ENCODE peak calls at places on chromosomes 7 and 10, in eight cellular contexts. J, T, S, Q, M, K, Z and C are unnamed samples.

GRCh38 chr7:56483861-56484550 is 367.8 kb upstream of the NUPR2 start:
- DNase-seq in J (no peak), Q (no peak), K (no peak), M (no peak), T (no peak), Z (no peak), S (no peak), C (no peak)

GRCh38 chr7:134084488-134085144 is 42.5 kb upstream of the LRGUK start:
- DNase-seq in Q (no peak), S (no peak), M (no peak), T (no peak), K (no peak), J (no peak), Z (no peak), C (no peak)

GRCh38 chr10:71241114-71241898 is 28.9 kb downstream of the UNC5B start:
- DNase-seq in M (no peak), K (no peak), J (no peak), Q (no peak), T (no peak), S (no peak), Z (no peak), C (no peak)

GRCh38 chr10:61832866-61833481 is 68.5 kb upstream of the ARID5B start:
- DNase-seq in M (no peak), K (no peak), S (no peak), T (no peak), Z (no peak), J (no peak), Q (no peak), C (no peak)

GRCh38 chr10:119233123-119233820 is 25.9 kb downstream of the GRK5 start:
- DNase-seq in Q (no peak), T (no peak), Z (no peak), J (no peak), M (no peak), S (no peak), K (no peak), C (no peak)

GRCh38 chr10:3761111-3761686 is 23.8 kb downstream of the KLF6 start:
- DNase-seq in Z (no peak), T (no peak), Q (no peak), K (no peak), J (no peak), S (no peak), M (no peak), C (no peak)

GRCh38 chr7:1130021-1130990 is 29.7 kb downstream of the ZFAND2A start:
- DNase-seq in T (no peak), S (no peak), M (no peak), K (no peak), Z (no peak), Q (no peak), J (no peak), C (no peak)

GRCh38 chr10:49610735-49611165 is 640 bp downstream of the SLC18A3 start:
- DNase-seq in M (no peak), S (no peak), Z (no peak), K (no peak), T (no peak), Q (no peak), J (no peak), C (peak; percentile 13)

GRCh38 chr10:132040046-132040445 is 25.7 kb upstream of the JAKMIP3 start:
- DNase-seq in T (no peak), S (no peak), M (no peak), Z (no peak), Q (no peak), K (no peak), J (no peak), C (no peak)

GRCh38 chr7:151745090-151745638 is 131.8 kb downstream of the PRKAG2 start:
- DNase-seq in Q (peak; percentile 99), T (peak; percentile 21), M (peak; percentile 95), J (peak; percentile 92), Z (peak; percentile 86), K (no peak), S (peak; percentile 87), C (no peak)

GRCh38 chr7:55568613-55569268 is 3.6 kb downstream of the VOPP1 start:
- DNase-seq in J (no peak), M (no peak), Z (no peak), K (no peak), S (no peak), T (no peak), Q (no peak), C (no peak)

GRCh38 chr7:14806886-14807285 is 95.7 kb downstream of the DGKB start:
- DNase-seq in Q (no peak), K (no peak), S (no peak), M (no peak), Z (no peak), J (no peak), T (no peak), C (no peak)

GRCh38 chr10:77475522-77475921 is 162.1 kb downstream of the KCNMA1 start:
- DNase-seq in M (no peak), Q (no peak), T (no peak), J (no peak), Z (no peak), S (no peak), K (no peak), C (no peak)

GRCh38 chr10:77474939-77475338 is 162.7 kb downstream of the KCNMA1 start:
- DNase-seq in Z (no peak), Q (peak; percentile 47), J (no peak), K (no peak), M (no peak), T (no peak), S (no peak), C (no peak)

GRCh38 chr10:77472146-77472545 is 165.5 kb downstream of the KCNMA1 start:
- DNase-seq in T (no peak), S (no peak), Z (no peak), M (no peak), J (no peak), Q (no peak), K (no peak), C (no peak)

GRCh38 chr10:77471069-77471536 is 166.5 kb downstream of the KCNMA1 start:
- DNase-seq in Z (no peak), S (no peak), Q (no peak), T (no peak), J (no peak), K (no peak), M (no peak), C (no peak)

DNA sequence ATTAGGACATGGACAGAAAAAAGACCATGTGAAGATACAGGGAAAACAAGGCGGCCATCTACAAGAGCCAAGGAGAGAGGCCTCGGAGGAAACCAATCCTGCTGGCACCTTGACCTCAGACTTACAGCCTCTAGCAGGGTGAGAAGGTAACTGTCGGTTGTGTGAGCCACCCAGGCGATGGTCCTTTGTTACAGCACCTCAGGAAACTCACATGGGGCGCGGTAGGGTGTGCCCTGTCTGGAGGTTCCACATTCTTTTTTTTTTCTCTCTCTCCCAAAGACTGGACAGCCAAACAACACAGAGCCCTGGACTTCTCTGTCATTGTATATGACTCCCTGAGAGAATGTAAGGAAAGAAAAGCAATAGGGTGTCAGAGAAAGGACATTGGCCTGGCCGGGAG is 163.2 kb downstream of the KCNMA1 start:
- DNase-seq in S (no peak), M (no peak), J (no peak), Q (no peak), Z (peak; percentile 63), T (no peak), K (no peak), C (no peak)
- TF ChIP-seq POLR2A in S (no peak), M (no peak), J (no peak), Q (no peak), Z (no peak), T (no peak), K (no peak), C (no peak)

DNA sequence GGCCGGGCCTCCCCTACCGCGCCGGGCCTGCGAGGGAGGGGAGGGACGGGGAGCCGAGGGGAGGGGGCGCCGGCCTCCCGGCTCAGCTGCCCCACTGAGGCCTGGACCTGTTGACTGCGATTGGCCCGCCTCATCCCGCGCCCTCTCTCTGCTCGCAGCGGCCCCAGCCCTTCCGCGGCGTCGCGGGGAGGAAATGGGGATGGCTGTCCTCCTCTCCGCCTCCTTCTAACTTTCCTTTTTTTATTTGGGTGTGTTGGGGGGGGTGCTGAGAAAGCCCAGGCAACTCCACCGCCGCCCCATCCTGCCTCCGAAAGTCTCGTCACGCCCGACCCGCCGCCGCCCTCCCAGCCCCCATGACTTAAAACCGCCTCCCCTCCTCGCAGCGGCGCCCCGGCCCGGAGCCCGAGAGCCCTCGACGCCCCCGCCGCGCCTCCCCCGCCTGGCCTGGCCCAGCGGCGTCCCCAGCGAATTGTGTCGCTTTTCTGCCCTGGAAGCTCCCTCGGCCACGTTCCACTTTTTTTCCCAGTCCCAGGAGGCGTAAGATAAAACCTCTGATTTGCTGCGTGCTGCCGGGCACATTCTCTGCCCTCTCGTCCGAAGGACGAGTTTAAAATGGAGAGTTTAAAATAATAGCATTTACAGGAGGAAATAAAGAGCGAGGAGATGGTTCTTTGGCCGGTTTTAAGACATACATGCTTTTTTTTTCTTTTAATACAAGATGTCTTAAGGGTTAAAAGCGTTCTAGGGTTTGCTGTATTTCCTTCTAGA is 886 bp upstream of the SKIDA1 start:
- DNase-seq in T (peak; percentile 60), K (peak; percentile 86), S (peak; percentile 67), M (peak; percentile 64), Q (peak; percentile 71), Z (peak; percentile 70), J (peak; percentile 89), C (peak; percentile 88)
- TF ChIP-seq POLR2A in T (peak; percentile 51), K (peak; percentile 77), S (no peak), M (no peak), Q (peak; percentile 64), Z (peak; percentile 40), J (peak; percentile 51), C (peak; percentile 37)

DNA sequence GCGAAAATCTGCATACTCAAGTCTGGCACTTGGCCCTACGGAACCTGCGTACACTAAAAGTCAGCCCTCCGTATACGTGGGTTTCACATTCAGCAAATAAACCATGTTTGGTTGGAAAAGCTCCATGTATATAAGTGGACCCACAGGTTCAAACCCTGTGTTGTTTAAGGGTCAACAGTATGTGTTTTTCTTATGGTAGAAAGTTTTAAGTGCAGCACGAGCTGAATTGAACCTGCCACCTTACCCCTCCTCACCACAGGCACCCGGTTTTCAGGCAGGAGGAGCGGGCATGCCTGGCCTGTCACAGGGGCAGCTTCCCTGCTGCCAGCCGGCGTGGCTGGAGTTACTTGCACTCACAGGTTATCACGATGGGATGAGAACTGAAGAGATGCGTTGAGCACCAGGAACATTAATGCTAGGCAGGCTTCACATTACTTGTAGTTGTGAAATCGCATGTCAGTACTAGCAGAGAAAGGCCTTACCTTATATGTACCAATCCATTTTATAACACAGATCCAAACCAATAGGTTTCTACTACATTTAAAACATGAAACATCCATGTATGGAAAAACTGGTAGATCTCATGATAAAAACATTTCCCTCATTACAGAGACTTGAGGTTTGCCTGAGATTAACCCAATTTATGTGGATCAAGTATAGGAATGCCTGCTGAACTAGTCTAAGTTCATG is 12.9 kb downstream of the INSIG1 start:
- DNase-seq in Q (no peak), K (no peak), J (no peak), S (no peak), T (no peak), M (no peak), Z (no peak), C (no peak)
- TF ChIP-seq POLR2A in Q (no peak), K (no peak), J (no peak), S (no peak), T (no peak), M (no peak), Z (no peak), C (no peak)

GRCh38 chr10:30529373-30529998 is 95.5 kb downstream of the MAP3K8 start:
- DNase-seq in Z (peak; percentile 80), Q (peak; percentile 50), K (peak; percentile 53), M (no peak), T (peak; percentile 36), J (no peak), S (peak; percentile 23), C (peak; percentile 36)
- TF ChIP-seq POLR2A in Z (peak; percentile 47), Q (peak; percentile 11), K (no peak), M (no peak), T (no peak), J (no peak), S (no peak), C (no peak)

GRCh38 chr7:26178272-26178960 is 22.1 kb downstream of the HNRNPA2B1 start:
- DNase-seq in Q (no peak), K (no peak), J (no peak), S (no peak), M (no peak), T (no peak), Z (no peak), C (no peak)
- TF ChIP-seq POLR2A in Q (no peak), K (no peak), J (no peak), S (no peak), M (no peak), T (no peak), Z (no peak), C (no peak)